ENCODE peak calls at places on chromosomes 4 and X, in ten cellular contexts. One of them, this sample, is unnamed.

GRCh38 chrX:11438767-11439166 is 145.6 kb downstream of the AMELX start:
- DNase-seq in T-helper 9 cell: no peak
- DNase-seq in heart left ventricle: no peak
- DNase-seq in AML-193: no peak
- DNase-seq in cerebellum: no peak
- DNase-seq in uterus: no peak
- DNase-seq in stimulated activated CD4-positive, alpha-beta T cell treated with anti-CD3 and anti-CD28 coated beads, Interleukin-15, amount 100 ng/mL, for 1 hour: no peak
- DNase-seq in activated CD4-positive, alpha-beta T cell treated with anti-CD3 and anti-CD28 coated beads for 48 hours: no peak
- DNase-seq in NAMALWA: no peak
- DNase-seq in upper lobe of right lung: no peak
- DNase-seq in this sample: no peak

GRCh38 chr4:110025057-110025456 is 112.4 kb downstream of the EGF start:
- DNase-seq in T-helper 9 cell: no peak
- DNase-seq in NAMALWA: no peak
- DNase-seq in cerebellum: no peak
- DNase-seq in upper lobe of right lung: no peak
- DNase-seq in uterus: no peak
- DNase-seq in heart left ventricle: no peak
- DNase-seq in stimulated activated CD4-positive, alpha-beta T cell treated with anti-CD3 and anti-CD28 coated beads, Interleukin-15, amount 100 ng/mL, for 1 hour: no peak
- DNase-seq in AML-193: no peak
- DNase-seq in activated CD4-positive, alpha-beta T cell treated with anti-CD3 and anti-CD28 coated beads for 48 hours: no peak
- DNase-seq in this sample: no peak

GRCh38 chr4:76363556-76364290 is 57.2 kb downstream of the STBD1 start:
- DNase-seq in stimulated activated CD4-positive, alpha-beta T cell treated with anti-CD3 and anti-CD28 coated beads, Interleukin-15, amount 100 ng/mL, for 1 hour: no peak
- DNase-seq in uterus: no peak
- DNase-seq in upper lobe of right lung: no peak
- DNase-seq in NAMALWA: no peak
- DNase-seq in T-helper 9 cell: no peak
- DNase-seq in cerebellum: no peak
- DNase-seq in heart left ventricle: no peak
- DNase-seq in AML-193: no peak
- DNase-seq in activated CD4-positive, alpha-beta T cell treated with anti-CD3 and anti-CD28 coated beads for 48 hours: no peak
- DNase-seq in this sample: no peak

GRCh38 chr4:48752726-48753125 is 27.4 kb downstream of the FRYL start:
- DNase-seq in uterus: peak
- DNase-seq in NAMALWA: no peak
- DNase-seq in heart left ventricle: no peak
- DNase-seq in T-helper 9 cell: no peak
- DNase-seq in upper lobe of right lung: no peak
- DNase-seq in AML-193: no peak
- DNase-seq in stimulated activated CD4-positive, alpha-beta T cell treated with anti-CD3 and anti-CD28 coated beads, Interleukin-15, amount 100 ng/mL, for 1 hour: no peak
- DNase-seq in cerebellum: no peak
- DNase-seq in activated CD4-positive, alpha-beta T cell treated with anti-CD3 and anti-CD28 coated beads for 48 hours: no peak
- DNase-seq in this sample: no peak

GRCh38 chr4:159368320-159368719 is 265.4 kb downstream of the RAPGEF2 start:
- DNase-seq in activated CD4-positive, alpha-beta T cell treated with anti-CD3 and anti-CD28 coated beads for 48 hours: no peak
- DNase-seq in NAMALWA: no peak
- DNase-seq in T-helper 9 cell: no peak
- DNase-seq in heart left ventricle: no peak
- DNase-seq in upper lobe of right lung: no peak
- DNase-seq in stimulated activated CD4-positive, alpha-beta T cell treated with anti-CD3 and anti-CD28 coated beads, Interleukin-15, amount 100 ng/mL, for 1 hour: no peak
- DNase-seq in cerebellum: no peak
- DNase-seq in uterus: no peak
- DNase-seq in AML-193: no peak
- DNase-seq in this sample: no peak

GRCh38 chrX:107715331-107716044 is 60.1 kb downstream of the TSC22D3 start:
- DNase-seq in stimulated activated CD4-positive, alpha-beta T cell treated with anti-CD3 and anti-CD28 coated beads, Interleukin-15, amount 100 ng/mL, for 1 hour: no peak
- DNase-seq in cerebellum: peak
- DNase-seq in uterus: no peak
- DNase-seq in activated CD4-positive, alpha-beta T cell treated with anti-CD3 and anti-CD28 coated beads for 48 hours: no peak
- DNase-seq in NAMALWA: no peak
- DNase-seq in T-helper 9 cell: no peak
- DNase-seq in upper lobe of right lung: no peak
- DNase-seq in heart left ventricle: no peak
- DNase-seq in AML-193: no peak
- DNase-seq in this sample: peak

GRCh38 chrX:25548806-25549205 is 533.0 kb upstream of the ARX start:
- DNase-seq in heart left ventricle: no peak
- DNase-seq in NAMALWA: no peak
- DNase-seq in AML-193: no peak
- DNase-seq in T-helper 9 cell: no peak
- DNase-seq in cerebellum: no peak
- DNase-seq in upper lobe of right lung: no peak
- DNase-seq in stimulated activated CD4-positive, alpha-beta T cell treated with anti-CD3 and anti-CD28 coated beads, Interleukin-15, amount 100 ng/mL, for 1 hour: no peak
- DNase-seq in activated CD4-positive, alpha-beta T cell treated with anti-CD3 and anti-CD28 coated beads for 48 hours: no peak
- DNase-seq in uterus: no peak
- DNase-seq in this sample: no peak

GRCh38 chr4:121185960-121186359 is 21.8 kb upstream of the TNIP3 start:
- DNase-seq in NAMALWA: no peak
- DNase-seq in uterus: no peak
- DNase-seq in AML-193: no peak
- DNase-seq in stimulated activated CD4-positive, alpha-beta T cell treated with anti-CD3 and anti-CD28 coated beads, Interleukin-15, amount 100 ng/mL, for 1 hour: no peak
- DNase-seq in heart left ventricle: no peak
- DNase-seq in cerebellum: no peak
- DNase-seq in upper lobe of right lung: no peak
- DNase-seq in T-helper 9 cell: no peak
- DNase-seq in activated CD4-positive, alpha-beta T cell treated with anti-CD3 and anti-CD28 coated beads for 48 hours: no peak
- DNase-seq in this sample: no peak

GRCh38 chr4:147768113-147768512 is 36.2 kb downstream of the ARHGAP10 start:
- DNase-seq in uterus: no peak
- DNase-seq in T-helper 9 cell: no peak
- DNase-seq in AML-193: peak
- DNase-seq in upper lobe of right lung: no peak
- DNase-seq in activated CD4-positive, alpha-beta T cell treated with anti-CD3 and anti-CD28 coated beads for 48 hours: no peak
- DNase-seq in NAMALWA: no peak
- DNase-seq in cerebellum: no peak
- DNase-seq in heart left ventricle: no peak
- DNase-seq in stimulated activated CD4-positive, alpha-beta T cell treated with anti-CD3 and anti-CD28 coated beads, Interleukin-15, amount 100 ng/mL, for 1 hour: no peak
- DNase-seq in this sample: no peak

GRCh38 chr4:153383131-153383530 is 38.6 kb downstream of the MND1 start:
- DNase-seq in cerebellum: no peak
- DNase-seq in T-helper 9 cell: no peak
- DNase-seq in upper lobe of right lung: no peak
- DNase-seq in activated CD4-positive, alpha-beta T cell treated with anti-CD3 and anti-CD28 coated beads for 48 hours: no peak
- DNase-seq in NAMALWA: no peak
- DNase-seq in AML-193: no peak
- DNase-seq in heart left ventricle: no peak
- DNase-seq in uterus: no peak
- DNase-seq in stimulated activated CD4-positive, alpha-beta T cell treated with anti-CD3 and anti-CD28 coated beads, Interleukin-15, amount 100 ng/mL, for 1 hour: no peak
- DNase-seq in this sample: no peak

GRCh38 chr4:96354036-96354712 is 514.3 kb downstream of the PDHA2 start:
- DNase-seq in upper lobe of right lung: no peak
- DNase-seq in heart left ventricle: no peak
- DNase-seq in T-helper 9 cell: no peak
- DNase-seq in uterus: no peak
- DNase-seq in NAMALWA: no peak
- DNase-seq in activated CD4-positive, alpha-beta T cell treated with anti-CD3 and anti-CD28 coated beads for 48 hours: no peak
- DNase-seq in AML-193: no peak
- DNase-seq in stimulated activated CD4-positive, alpha-beta T cell treated with anti-CD3 and anti-CD28 coated beads, Interleukin-15, amount 100 ng/mL, for 1 hour: no peak
- DNase-seq in cerebellum: no peak
- DNase-seq in this sample: peak

GRCh38 chr4:70326052-70326451 is 8.7 kb upstream of the CABS1 start:
- DNase-seq in upper lobe of right lung: no peak
- DNase-seq in cerebellum: no peak
- DNase-seq in NAMALWA: no peak
- DNase-seq in uterus: no peak
- DNase-seq in stimulated activated CD4-positive, alpha-beta T cell treated with anti-CD3 and anti-CD28 coated beads, Interleukin-15, amount 100 ng/mL, for 1 hour: no peak
- DNase-seq in AML-193: no peak
- DNase-seq in heart left ventricle: no peak
- DNase-seq in activated CD4-positive, alpha-beta T cell treated with anti-CD3 and anti-CD28 coated beads for 48 hours: no peak
- DNase-seq in T-helper 9 cell: no peak
- DNase-seq in this sample: no peak

GRCh38 chrX:102950908-102951866 is 14.1 kb downstream of the RAB40AL start:
- DNase-seq in AML-193: peak
- DNase-seq in cerebellum: peak
- DNase-seq in NAMALWA: peak
- DNase-seq in heart left ventricle: no peak
- DNase-seq in uterus: peak
- DNase-seq in stimulated activated CD4-positive, alpha-beta T cell treated with anti-CD3 and anti-CD28 coated beads, Interleukin-15, amount 100 ng/mL, for 1 hour: peak
- DNase-seq in upper lobe of right lung: no peak
- DNase-seq in activated CD4-positive, alpha-beta T cell treated with anti-CD3 and anti-CD28 coated beads for 48 hours: peak
- DNase-seq in T-helper 9 cell: peak
- DNase-seq in this sample: peak

GRCh38 chrX:68692651-68693050 is 45.2 kb downstream of the STARD8 start:
- DNase-seq in NAMALWA: no peak
- DNase-seq in T-helper 9 cell: no peak
- DNase-seq in AML-193: no peak
- DNase-seq in stimulated activated CD4-positive, alpha-beta T cell treated with anti-CD3 and anti-CD28 coated beads, Interleukin-15, amount 100 ng/mL, for 1 hour: no peak
- DNase-seq in uterus: no peak
- DNase-seq in activated CD4-positive, alpha-beta T cell treated with anti-CD3 and anti-CD28 coated beads for 48 hours: no peak
- DNase-seq in upper lobe of right lung: no peak
- DNase-seq in cerebellum: no peak
- DNase-seq in heart left ventricle: no peak
- DNase-seq in this sample: no peak

GRCh38 chr4:139756391-139757180 is 91.0 kb downstream of the MGST2 start:
- DNase-seq in AML-193: no peak
- DNase-seq in cerebellum: no peak
- DNase-seq in uterus: no peak
- DNase-seq in NAMALWA: no peak
- DNase-seq in T-helper 9 cell: no peak
- DNase-seq in heart left ventricle: no peak
- DNase-seq in upper lobe of right lung: no peak
- DNase-seq in stimulated activated CD4-positive, alpha-beta T cell treated with anti-CD3 and anti-CD28 coated beads, Interleukin-15, amount 100 ng/mL, for 1 hour: no peak
- DNase-seq in activated CD4-positive, alpha-beta T cell treated with anti-CD3 and anti-CD28 coated beads for 48 hours: no peak
- DNase-seq in this sample: no peak

GRCh38 chr4:169334335-169334734 is 63.6 kb upstream of the SH3RF1 start:
- DNase-seq in activated CD4-positive, alpha-beta T cell treated with anti-CD3 and anti-CD28 coated beads for 48 hours: no peak
- DNase-seq in AML-193: no peak
- DNase-seq in T-helper 9 cell: no peak
- DNase-seq in upper lobe of right lung: no peak
- DNase-seq in uterus: no peak
- DNase-seq in cerebellum: no peak
- DNase-seq in NAMALWA: no peak
- DNase-seq in stimulated activated CD4-positive, alpha-beta T cell treated with anti-CD3 and anti-CD28 coated beads, Interleukin-15, amount 100 ng/mL, for 1 hour: no peak
- DNase-seq in heart left ventricle: no peak
- DNase-seq in this sample: no peak

GRCh38 chr4:101678180-101678579 is 112.3 kb upstream of the BANK1 start:
- DNase-seq in heart left ventricle: no peak
- DNase-seq in NAMALWA: no peak
- DNase-seq in upper lobe of right lung: no peak
- DNase-seq in activated CD4-positive, alpha-beta T cell treated with anti-CD3 and anti-CD28 coated beads for 48 hours: no peak
- DNase-seq in T-helper 9 cell: no peak
- DNase-seq in uterus: no peak
- DNase-seq in stimulated activated CD4-positive, alpha-beta T cell treated with anti-CD3 and anti-CD28 coated beads, Interleukin-15, amount 100 ng/mL, for 1 hour: no peak
- DNase-seq in cerebellum: no peak
- DNase-seq in AML-193: no peak
- DNase-seq in this sample: no peak

GRCh38 chr4:140604544-140604943 is 35.8 kb upstream of the UCP1 start:
- DNase-seq in upper lobe of right lung: no peak
- DNase-seq in T-helper 9 cell: no peak
- DNase-seq in stimulated activated CD4-positive, alpha-beta T cell treated with anti-CD3 and anti-CD28 coated beads, Interleukin-15, amount 100 ng/mL, for 1 hour: no peak
- DNase-seq in heart left ventricle: no peak
- DNase-seq in cerebellum: no peak
- DNase-seq in activated CD4-positive, alpha-beta T cell treated with anti-CD3 and anti-CD28 coated beads for 48 hours: no peak
- DNase-seq in NAMALWA: no peak
- DNase-seq in AML-193: no peak
- DNase-seq in uterus: no peak
- DNase-seq in this sample: no peak

GRCh38 chr4:33616121-33616520 is 2628.2 kb downstream of the ARAP2 start:
- DNase-seq in cerebellum: no peak
- DNase-seq in AML-193: no peak
- DNase-seq in NAMALWA: no peak
- DNase-seq in T-helper 9 cell: no peak
- DNase-seq in stimulated activated CD4-positive, alpha-beta T cell treated with anti-CD3 and anti-CD28 coated beads, Interleukin-15, amount 100 ng/mL, for 1 hour: no peak
- DNase-seq in upper lobe of right lung: no peak
- DNase-seq in uterus: no peak
- DNase-seq in activated CD4-positive, alpha-beta T cell treated with anti-CD3 and anti-CD28 coated beads for 48 hours: no peak
- DNase-seq in heart left ventricle: no peak
- DNase-seq in this sample: no peak

GRCh38 chr4:140047017-140047640 is 106.9 kb downstream of the MAML3 start:
- DNase-seq in cerebellum: peak
- DNase-seq in NAMALWA: no peak
- DNase-seq in AML-193: no peak
- DNase-seq in activated CD4-positive, alpha-beta T cell treated with anti-CD3 and anti-CD28 coated beads for 48 hours: no peak
- DNase-seq in upper lobe of right lung: no peak
- DNase-seq in heart left ventricle: peak
- DNase-seq in uterus: peak
- DNase-seq in stimulated activated CD4-positive, alpha-beta T cell treated with anti-CD3 and anti-CD28 coated beads, Interleukin-15, amount 100 ng/mL, for 1 hour: no peak
- DNase-seq in T-helper 9 cell: no peak
- DNase-seq in this sample: no peak

GRCh38 chr4:58749206-58749605 is 1639.0 kb upstream of the IGFBP7 start:
- DNase-seq in stimulated activated CD4-positive, alpha-beta T cell treated with anti-CD3 and anti-CD28 coated beads, Interleukin-15, amount 100 ng/mL, for 1 hour: no peak
- DNase-seq in heart left ventricle: no peak
- DNase-seq in cerebellum: no peak
- DNase-seq in T-helper 9 cell: no peak
- DNase-seq in activated CD4-positive, alpha-beta T cell treated with anti-CD3 and anti-CD28 coated beads for 48 hours: no peak
- DNase-seq in AML-193: no peak
- DNase-seq in upper lobe of right lung: no peak
- DNase-seq in uterus: no peak
- DNase-seq in NAMALWA: no peak
- DNase-seq in this sample: no peak

GRCh38 chr4:89049853-89050252 is 7.1 kb downstream of the FAM13A start:
- DNase-seq in uterus: no peak
- DNase-seq in stimulated activated CD4-positive, alpha-beta T cell treated with anti-CD3 and anti-CD28 coated beads, Interleukin-15, amount 100 ng/mL, for 1 hour: no peak
- DNase-seq in upper lobe of right lung: no peak
- DNase-seq in T-helper 9 cell: no peak
- DNase-seq in AML-193: no peak
- DNase-seq in NAMALWA: no peak
- DNase-seq in cerebellum: no peak
- DNase-seq in activated CD4-positive, alpha-beta T cell treated with anti-CD3 and anti-CD28 coated beads for 48 hours: no peak
- DNase-seq in heart left ventricle: no peak
- DNase-seq in this sample: no peak

GRCh38 chr4:93469560-93469959 is 359.0 kb upstream of the ATOH1 start:
- DNase-seq in cerebellum: no peak
- DNase-seq in upper lobe of right lung: no peak
- DNase-seq in NAMALWA: no peak
- DNase-seq in uterus: no peak
- DNase-seq in heart left ventricle: no peak
- DNase-seq in activated CD4-positive, alpha-beta T cell treated with anti-CD3 and anti-CD28 coated beads for 48 hours: no peak
- DNase-seq in T-helper 9 cell: no peak
- DNase-seq in AML-193: no peak
- DNase-seq in stimulated activated CD4-positive, alpha-beta T cell treated with anti-CD3 and anti-CD28 coated beads, Interleukin-15, amount 100 ng/mL, for 1 hour: no peak
- DNase-seq in this sample: peak

GRCh38 chrX:40099046-40099968 is 1.5 kb upstream of the BCOR start:
- DNase-seq in stimulated activated CD4-positive, alpha-beta T cell treated with anti-CD3 and anti-CD28 coated beads, Interleukin-15, amount 100 ng/mL, for 1 hour: no peak
- DNase-seq in NAMALWA: peak
- DNase-seq in AML-193: no peak
- DNase-seq in uterus: peak
- DNase-seq in heart left ventricle: peak
- DNase-seq in cerebellum: no peak
- DNase-seq in upper lobe of right lung: peak
- DNase-seq in activated CD4-positive, alpha-beta T cell treated with anti-CD3 and anti-CD28 coated beads for 48 hours: peak
- DNase-seq in T-helper 9 cell: peak
- DNase-seq in this sample: peak